ENCODE peak calls at places on chromosomes 3 and 15, in six cellular contexts. S is GM12878, D is ovary, R is PC-9, L is heart left ventricle, I is sigmoid colon. G is an unnamed sample.

GRCh38 chr3:46395210-46395661 is 11.6 kb downstream of the CCR5AS start:
- DNase-seq in S (no peak), D (no peak), L (no peak), I (no peak), R (peak), G (no peak)

GRCh38 chr15:48397841-48398240 is 66.6 kb downstream of the DUT start:
- DNase-seq in S (no peak), R (no peak), L (peak), D (peak), I (no peak), G (no peak)

GRCh38 chr3:151675858-151676615 is 57.7 kb upstream of the AADACL2 start:
- DNase-seq in L (no peak), D (no peak), R (no peak), I (no peak), S (no peak), G (no peak)

GRCh38 chr3:147864754-147865354 is 455.7 kb downstream of the ZIC1 start:
- DNase-seq in S (no peak), I (no peak), D (no peak), L (no peak), R (no peak), G (no peak)

GRCh38 chr3:37737134-37737533 is 124.5 kb upstream of the CTDSPL start:
- DNase-seq in I (no peak), L (peak), R (no peak), D (no peak), S (no peak), G (no peak)

GRCh38 chr3:194779729-194780224 is 94.1 kb downstream of the FAM43A start:
- DNase-seq in S (no peak), L (no peak), R (peak), D (no peak), I (no peak), G (peak)

GRCh38 chr3:12662593-12663310 is 1.2 kb downstream of the RAF1 start:
- DNase-seq in R (no peak), I (no peak), D (no peak), L (peak), S (no peak), G (peak)

GRCh38 chr3:191387441-191388077 is 57.2 kb upstream of the UTS2B start:
- DNase-seq in S (no peak), I (no peak), D (no peak), L (no peak), R (no peak), G (no peak)

GRCh38 chr3:139561959-139562676 is 22.6 kb upstream of the RBP1 start:
- DNase-seq in L (no peak), I (no peak), D (no peak), S (no peak), R (peak), G (no peak)

GRCh38 chr3:179526989-179527391 is 35.7 kb upstream of the ACTL6A start:
- DNase-seq in I (peak), R (no peak), D (no peak), L (peak), S (no peak), G (peak)

GRCh38 chr3:101017048-101017447 is 23.8 kb upstream of the ABI3BP start:
- DNase-seq in S (no peak), R (no peak), L (no peak), I (no peak), D (no peak), G (no peak)

GRCh38 chr3:121477589-121477988 is 68.2 kb downstream of the POLQ start:
- DNase-seq in D (no peak), L (no peak), R (no peak), S (no peak), I (no peak), G (no peak)

GRCh38 chr15:52220251-52220650 is 29.1 kb upstream of the GNB5 start:
- DNase-seq in D (no peak), I (no peak), S (no peak), R (no peak), L (no peak), G (no peak)

GRCh38 chr15:31263751-31264533 is 62.7 kb upstream of the KLF13 start:
- DNase-seq in D (no peak), S (peak), L (peak), R (no peak), I (peak), G (no peak)

GRCh38 chr3:45992820-45993219 is 2.8 kb downstream of the FYCO1 start:
- DNase-seq in L (no peak), R (no peak), S (no peak), D (no peak), I (no peak), G (peak)

GRCh38 chr15:74427607-74428441 is 5.9 kb downstream of the SEMA7A start:
- DNase-seq in I (no peak), S (no peak), D (no peak), L (no peak), R (no peak), G (peak)

GRCh38 chr3:186534113-186534669 is 10.0 kb downstream of the CRYGS start:
- DNase-seq in D (no peak), S (peak), R (no peak), I (no peak), L (no peak), G (no peak)

GRCh38 chr15:70955151-70955550 is 62.5 kb downstream of the LRRC49 start:
- DNase-seq in R (no peak), L (no peak), D (no peak), S (no peak), I (no peak), G (no peak)

GRCh38 chr15:98164573-98164972 is 204.1 kb downstream of the ARRDC4 start:
- DNase-seq in S (no peak), R (no peak), I (no peak), L (no peak), D (no peak), G (no peak)

GRCh38 chr15:99213187-99213811 is 36.1 kb downstream of the TTC23 start:
- DNase-seq in R (no peak), L (peak), I (peak), D (peak), S (peak), G (peak)

GRCh38 chr3:78919021-78919755 is 848.6 kb downstream of the ROBO1 start:
- DNase-seq in S (peak), D (no peak), I (no peak), L (no peak), R (no peak), G (peak)

GRCh38 chr3:193971268-193971751 is 164.6 kb upstream of the HES1 start:
- DNase-seq in L (no peak), S (peak), R (peak), I (no peak), D (no peak), G (no peak)

GRCh38 chr15:72222433-72222832 is 8.6 kb downstream of the PKM start:
- DNase-seq in I (peak), S (no peak), R (no peak), L (peak), D (no peak), G (peak)

GRCh38 chr3:14320221-14320620 is 82.2 kb upstream of the SLC6A6 start:
- DNase-seq in S (no peak), D (no peak), L (no peak), I (no peak), R (no peak), G (peak)

GRCh38 chr3:14323401-14324223 is 78.8 kb upstream of the SLC6A6 start:
- DNase-seq in L (no peak), D (no peak), S (no peak), R (no peak), I (no peak), G (peak)

GRCh38 chr3:14322001-14322400 is 80.4 kb upstream of the SLC6A6 start:
- DNase-seq in L (no peak), S (no peak), R (no peak), I (no peak), D (no peak), G (no peak)

GRCh38 chr3:14324224-14324944 is 78.0 kb upstream of the SLC6A6 start:
- DNase-seq in R (peak), S (no peak), L (peak), I (no peak), D (no peak), G (peak)

GRCh38 chr3:14322667-14323295 is 79.6 kb upstream of the SLC6A6 start:
- DNase-seq in L (no peak), D (no peak), S (no peak), R (no peak), I (no peak), G (peak)
- H3K27ac ChIP-seq in L (no peak), D (no peak), S (no peak), R (peak), I (no peak), G (no peak)

GRCh38 chr15:77654975-77655374 is 22.3 kb upstream of the LINGO1 start:
- DNase-seq in R (no peak), D (no peak), I (no peak), L (no peak), S (no peak), G (no peak)

GRCh38 chr15:77664428-77664827 is 31.7 kb upstream of the LINGO1 start:
- DNase-seq in D (no peak), R (no peak), S (no peak), L (no peak), I (no peak), G (peak)

GRCh38 chr15:77657629-77658238 is 25.0 kb upstream of the LINGO1 start:
- DNase-seq in L (no peak), R (no peak), S (no peak), I (no peak), D (no peak), G (no peak)

GRCh38 chr15:77656294-77656693 is 23.6 kb upstream of the LINGO1 start:
- DNase-seq in S (no peak), L (no peak), I (no peak), R (no peak), D (no peak), G (peak)

GRCh38 chr15:77659350-77660321 is 26.9 kb upstream of the LINGO1 start:
- DNase-seq in S (no peak), L (peak), I (no peak), R (no peak), D (no peak), G (peak)
- H3K27ac ChIP-seq in S (no peak), L (no peak), I (no peak), R (no peak), D (no peak), G (no peak)

GRCh38 chr3:49518441-49518840 is 35.8 kb upstream of the BSN start:
- DNase-seq in L (no peak), D (no peak), S (no peak), R (no peak), I (no peak), G (no peak)

GRCh38 chr3:49519266-49519665 is 35.0 kb upstream of the BSN start:
- DNase-seq in R (no peak), L (no peak), I (no peak), D (no peak), S (no peak), G (peak)

GRCh38 chr3:49523756-49524747 is 30.2 kb upstream of the BSN start:
- DNase-seq in S (no peak), L (no peak), R (no peak), I (no peak), D (no peak), G (peak)

GRCh38 chr3:49518016-49518415 is 36.3 kb upstream of the BSN start:
- DNase-seq in L (no peak), I (no peak), D (no peak), R (no peak), S (no peak), G (peak)

DNA sequence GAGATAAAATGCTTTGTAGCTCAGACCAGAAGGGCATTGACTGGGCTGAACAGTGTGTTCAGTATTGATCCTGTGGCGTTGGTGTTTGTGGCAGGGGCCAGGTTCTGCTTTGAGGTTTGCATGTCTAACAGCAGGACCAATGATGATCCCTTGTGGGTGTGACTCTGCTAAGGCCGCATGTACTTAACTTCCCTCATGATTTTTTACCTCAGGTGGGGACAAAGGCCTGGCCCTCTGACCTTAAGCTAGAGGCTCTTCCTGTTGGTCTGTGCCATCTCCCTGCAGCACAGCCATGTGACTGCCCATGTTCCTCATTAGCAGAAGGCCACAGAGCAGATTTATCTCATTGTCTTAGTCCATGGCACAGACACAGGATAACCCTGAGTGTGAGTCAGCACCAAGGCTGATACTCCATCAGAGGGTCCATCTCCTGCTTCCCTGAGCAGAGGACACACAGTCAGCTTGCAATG is 34.3 kb upstream of the BSN start:
- DNase-seq in R (no peak), S (no peak), L (no peak), D (no peak), I (no peak), G (no peak)
- H3K27ac ChIP-seq in R (no peak), S (no peak), L (no peak), D (no peak), I (no peak), G (no peak)

GRCh38 chr15:65285291-65286068 is 1.2 kb downstream of the PARP16 start:
- DNase-seq in D (no peak), L (no peak), I (no peak), S (no peak), R (no peak), G (no peak)
- H3K27ac ChIP-seq in D (no peak), L (peak), I (peak), S (no peak), R (no peak), G (no peak)

GRCh38 chr15:89898628-89899302 is 5.0 kb upstream of the AP3S2 start:
- DNase-seq in L (no peak), D (no peak), I (no peak), R (peak), S (no peak), G (peak)

GRCh38 chr15:89900849-89901248 is 7.1 kb upstream of the AP3S2 start:
- DNase-seq in S (no peak), L (peak), I (no peak), R (no peak), D (no peak), G (no peak)

GRCh38 chr15:89898146-89898545 is 4.4 kb upstream of the AP3S2 start:
- DNase-seq in S (no peak), L (no peak), D (no peak), I (no peak), R (no peak), G (no peak)

GRCh38 chr15:89899303-89899946 is 5.6 kb upstream of the AP3S2 start:
- DNase-seq in R (no peak), D (no peak), I (no peak), S (no peak), L (no peak), G (no peak)

DNA sequence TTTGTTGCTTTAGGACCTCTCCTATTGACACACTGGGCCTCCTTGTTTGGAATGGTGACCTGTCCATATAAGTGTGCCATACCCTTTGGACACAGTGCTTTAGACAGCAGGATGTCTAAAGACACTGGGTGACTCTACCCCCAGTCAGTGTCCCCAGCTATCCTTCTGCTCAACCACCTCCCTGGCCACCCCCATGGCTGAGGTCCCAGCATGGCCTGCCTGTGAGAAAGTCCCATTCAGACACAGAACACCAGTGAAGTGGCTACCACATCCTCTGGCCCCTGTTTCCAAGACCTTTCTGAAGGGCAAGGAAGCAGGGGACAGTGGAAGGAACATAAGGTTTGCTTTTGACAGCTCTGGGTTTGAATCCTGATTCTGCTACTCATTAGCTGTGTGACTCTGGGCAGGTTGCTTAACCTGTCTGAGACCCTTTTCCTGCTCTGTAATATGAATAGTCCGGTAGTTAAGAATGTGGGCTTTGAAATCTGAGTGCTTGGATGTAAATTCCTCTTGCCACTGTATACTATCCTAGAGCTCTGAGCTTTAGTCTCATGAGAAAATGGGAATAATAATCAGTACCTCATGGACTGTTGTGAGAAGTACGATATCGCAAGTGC is 6.3 kb upstream of the AP3S2 start:
- DNase-seq in R (no peak), I (no peak), L (no peak), D (no peak), S (no peak), G (no peak)
- H3K27ac ChIP-seq in R (no peak), I (no peak), L (no peak), D (no peak), S (no peak), G (no peak)

DNA sequence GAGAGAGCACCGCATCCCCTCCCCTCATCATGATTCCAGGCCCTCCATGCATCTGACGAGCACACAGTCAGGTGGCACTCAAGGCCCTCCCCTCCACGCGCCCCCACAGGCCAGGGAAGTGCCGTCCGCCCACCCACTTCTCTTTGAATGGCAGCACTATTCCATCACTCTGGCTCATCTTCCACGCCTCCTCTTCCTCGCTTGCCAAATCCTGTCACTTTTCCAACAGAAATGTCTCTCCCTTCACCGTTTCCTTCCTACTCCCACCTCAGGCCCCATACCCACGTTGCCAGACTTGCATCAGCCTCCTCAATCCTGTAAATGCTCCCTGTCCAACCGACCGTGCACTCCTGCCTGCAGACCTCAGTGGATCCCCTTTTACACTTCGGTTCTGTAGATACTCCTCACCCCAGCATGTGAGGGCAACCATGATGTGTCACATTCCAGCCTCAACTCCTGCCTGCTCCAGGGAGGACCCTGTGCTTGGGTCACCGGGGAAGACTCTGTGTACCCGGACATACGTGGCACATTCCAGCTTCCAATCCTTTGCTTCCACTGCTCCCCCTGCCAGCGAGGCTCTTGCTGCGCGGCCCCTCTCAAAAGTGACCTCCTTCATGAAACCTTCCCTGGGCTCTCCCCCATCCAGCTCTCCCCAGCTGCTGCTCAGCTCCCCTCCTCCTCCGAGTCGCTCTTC is 29.6 kb downstream of the ADCY5 start:
- DNase-seq in R (no peak), S (no peak), L (no peak), D (no peak), I (no peak), G (no peak)
- H3K27ac ChIP-seq in R (no peak), S (no peak), L (peak), D (no peak), I (peak), G (no peak)

GRCh38 chr3:33526787-33527186 is 86.6 kb upstream of the UBP1 start:
- DNase-seq in R (no peak), L (no peak), D (no peak), S (no peak), I (no peak), G (no peak)
- H3K27ac ChIP-seq in R (no peak), L (no peak), D (no peak), S (no peak), I (no peak), G (no peak)

G was measured in osteoblast.